ENCODE peak calls at places on chromosomes 12 and 14, in seven cellular contexts. One of them, this sample, is unnamed.

GRCh38 chr12:92890601-92891106 is 38.4 kb downstream of the EEA1 start:
- DNase-seq in heart left ventricle: no peak
- DNase-seq in tibial artery: no peak
- DNase-seq in BE2C: no peak
- DNase-seq in NB4: no peak
- DNase-seq in cardiac fibroblast: no peak
- DNase-seq in left ventricle myocardium inferior: no peak
- DNase-seq in this sample: no peak

GRCh38 chr12:64544796-64545382 is 65.4 kb upstream of the RASSF3 start:
- DNase-seq in heart left ventricle: no peak
- DNase-seq in tibial artery: no peak
- DNase-seq in BE2C: no peak
- DNase-seq in NB4: no peak
- DNase-seq in cardiac fibroblast: no peak
- DNase-seq in left ventricle myocardium inferior: no peak
- DNase-seq in this sample: no peak

GRCh38 chr12:94174576-94174975 is 26.2 kb downstream of the PLXNC1 start:
- DNase-seq in heart left ventricle: peak
- DNase-seq in tibial artery: no peak
- DNase-seq in BE2C: no peak
- DNase-seq in NB4: peak
- DNase-seq in cardiac fibroblast: no peak
- DNase-seq in left ventricle myocardium inferior: peak
- DNase-seq in this sample: no peak

GRCh38 chr14:37197421-37198272 is at the start of gene MIPOL1:
- DNase-seq in heart left ventricle: peak
- DNase-seq in tibial artery: peak
- DNase-seq in BE2C: peak
- DNase-seq in NB4: no peak
- DNase-seq in cardiac fibroblast: peak
- DNase-seq in left ventricle myocardium inferior: peak
- DNase-seq in this sample: peak

GRCh38 chr14:39322807-39323206 is 89.1 kb downstream of the MIA2 start:
- DNase-seq in heart left ventricle: no peak
- DNase-seq in tibial artery: no peak
- DNase-seq in BE2C: no peak
- DNase-seq in NB4: no peak
- DNase-seq in cardiac fibroblast: peak
- DNase-seq in left ventricle myocardium inferior: no peak
- DNase-seq in this sample: peak

GRCh38 chr12:113230315-113231274 is 9.3 kb downstream of the TPCN1 start:
- DNase-seq in heart left ventricle: peak
- DNase-seq in tibial artery: no peak
- DNase-seq in BE2C: no peak
- DNase-seq in NB4: no peak
- DNase-seq in cardiac fibroblast: no peak
- DNase-seq in left ventricle myocardium inferior: no peak
- DNase-seq in this sample: no peak

GRCh38 chr12:558595-558994 is 98.9 kb downstream of the B4GALNT3 start:
- DNase-seq in heart left ventricle: no peak
- DNase-seq in tibial artery: no peak
- DNase-seq in BE2C: no peak
- DNase-seq in NB4: no peak
- DNase-seq in cardiac fibroblast: no peak
- DNase-seq in left ventricle myocardium inferior: no peak
- DNase-seq in this sample: no peak

GRCh38 chr12:98745578-98746391 is 100.7 kb downstream of the APAF1 start:
- DNase-seq in heart left ventricle: peak
- DNase-seq in tibial artery: no peak
- DNase-seq in BE2C: peak
- DNase-seq in NB4: no peak
- DNase-seq in cardiac fibroblast: peak
- DNase-seq in left ventricle myocardium inferior: no peak
- DNase-seq in this sample: peak

GRCh38 chr12:122788387-122788786 is 14.0 kb downstream of the CCDC62 start:
- DNase-seq in heart left ventricle: no peak
- DNase-seq in tibial artery: no peak
- DNase-seq in BE2C: no peak
- DNase-seq in NB4: no peak
- DNase-seq in cardiac fibroblast: peak
- DNase-seq in left ventricle myocardium inferior: no peak
- DNase-seq in this sample: peak

GRCh38 chr12:105120551-105120950 is 13.0 kb downstream of the WASHC4 start:
- DNase-seq in heart left ventricle: no peak
- DNase-seq in tibial artery: no peak
- DNase-seq in BE2C: no peak
- DNase-seq in NB4: no peak
- DNase-seq in cardiac fibroblast: peak
- DNase-seq in left ventricle myocardium inferior: no peak
- DNase-seq in this sample: no peak

DNA sequence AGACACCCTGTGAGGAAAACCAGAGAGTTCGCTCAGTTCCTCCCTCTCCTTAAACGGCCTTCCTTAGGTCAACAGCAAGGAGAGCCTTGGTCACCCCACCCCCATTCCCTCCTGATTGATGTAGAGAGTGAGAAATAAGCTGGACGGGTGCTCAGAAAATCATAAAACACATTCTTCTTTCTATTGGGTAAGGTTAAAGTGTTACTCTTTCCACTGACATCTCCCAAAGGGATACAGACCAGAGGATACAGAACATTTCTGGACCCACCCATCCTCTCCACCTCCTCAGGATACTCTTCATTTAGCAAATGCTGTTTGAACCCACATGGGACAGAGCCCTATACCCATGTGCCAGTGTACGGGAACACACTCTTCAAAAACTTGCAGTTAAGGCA is 11.6 kb upstream of the KRT77 start:
- DNase-seq in heart left ventricle: no peak
- DNase-seq in tibial artery: no peak
- DNase-seq in BE2C: no peak
- DNase-seq in NB4: no peak
- DNase-seq in cardiac fibroblast: no peak
- DNase-seq in left ventricle myocardium inferior: no peak
- DNase-seq in this sample: no peak
- H3K4me3 ChIP-seq in heart left ventricle: no peak
- H3K4me3 ChIP-seq in tibial artery: no peak
- H3K4me3 ChIP-seq in BE2C: no peak
- H3K4me3 ChIP-seq in NB4: no peak
- H3K4me3 ChIP-seq in cardiac fibroblast: no peak
- H3K4me3 ChIP-seq in left ventricle myocardium inferior: no peak
- H3K4me3 ChIP-seq in this sample: no peak

DNA sequence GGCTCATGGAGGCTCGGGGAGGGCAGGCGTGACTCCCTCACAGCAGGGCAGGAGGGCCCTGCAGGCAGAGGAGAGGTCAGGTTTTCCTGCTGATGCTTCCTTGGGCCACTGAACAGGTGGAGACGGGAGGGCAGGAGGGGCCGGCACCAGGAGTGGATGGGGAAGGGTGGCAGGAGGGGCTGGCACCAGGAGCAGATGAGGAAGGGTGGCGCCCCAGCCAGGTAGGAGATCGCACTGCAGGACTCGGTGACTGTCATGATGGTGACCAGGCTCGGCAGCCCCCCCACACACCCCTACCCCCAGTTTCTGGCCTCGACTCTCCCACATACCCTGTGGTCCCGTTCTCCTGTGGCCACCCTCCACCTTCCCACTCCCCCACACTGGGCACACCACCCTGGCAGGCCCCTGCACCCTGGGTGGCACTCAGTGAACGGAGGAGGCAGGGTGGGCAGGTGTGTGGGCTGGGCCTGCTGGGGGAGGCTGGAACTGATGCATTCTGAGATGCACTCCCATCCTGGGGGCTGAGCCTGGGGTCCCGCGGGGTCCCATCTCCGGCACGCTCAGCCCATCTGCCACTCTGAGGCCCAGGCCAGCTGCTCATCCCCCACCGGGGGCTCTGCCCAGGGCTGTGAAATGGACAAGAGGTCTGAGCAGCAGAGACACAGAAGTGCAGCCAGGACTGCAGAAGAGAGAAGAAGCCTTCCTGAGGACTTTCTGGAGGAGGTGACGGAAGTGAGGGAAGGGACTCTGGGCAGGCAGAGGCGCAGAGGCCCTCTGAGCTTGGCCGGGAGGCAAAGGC is 2.8 kb downstream of the NUDT14 start:
- DNase-seq in heart left ventricle: no peak
- DNase-seq in tibial artery: no peak
- DNase-seq in BE2C: no peak
- DNase-seq in NB4: no peak
- DNase-seq in cardiac fibroblast: no peak
- DNase-seq in left ventricle myocardium inferior: no peak
- DNase-seq in this sample: no peak
- TF ChIP-seq CTCF in heart left ventricle: no peak
- TF ChIP-seq CTCF in tibial artery: no peak
- TF ChIP-seq CTCF in BE2C: no peak
- TF ChIP-seq CTCF in NB4: peak
- TF ChIP-seq CTCF in cardiac fibroblast: no peak
- TF ChIP-seq CTCF in left ventricle myocardium inferior: no peak
- TF ChIP-seq CTCF in this sample: no peak

DNA sequence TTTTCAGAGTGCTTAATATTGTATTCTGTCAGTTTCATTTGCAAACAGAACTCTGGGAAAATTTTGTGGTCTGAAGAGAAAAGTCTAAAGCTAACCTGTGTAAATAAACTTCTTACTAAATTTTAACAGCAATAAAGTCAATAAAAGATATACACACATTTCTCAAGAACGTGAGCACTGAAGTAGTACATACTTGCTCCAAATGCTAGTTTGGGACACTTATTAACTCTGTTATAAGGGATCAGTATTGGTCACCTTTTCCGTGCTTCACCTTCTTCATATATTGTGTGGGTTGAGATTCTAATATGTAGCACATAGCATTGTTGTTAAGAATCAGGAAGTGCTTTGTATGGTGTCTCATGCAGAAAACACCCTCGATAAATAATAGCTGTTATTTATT is 300.7 kb downstream of the ACSS3 start:
- DNase-seq in heart left ventricle: no peak
- DNase-seq in tibial artery: no peak
- DNase-seq in BE2C: no peak
- DNase-seq in NB4: no peak
- DNase-seq in cardiac fibroblast: no peak
- DNase-seq in left ventricle myocardium inferior: no peak
- DNase-seq in this sample: no peak
- H3K4me3 ChIP-seq in heart left ventricle: no peak
- H3K4me3 ChIP-seq in tibial artery: no peak
- H3K4me3 ChIP-seq in BE2C: no peak
- H3K4me3 ChIP-seq in NB4: no peak
- H3K4me3 ChIP-seq in cardiac fibroblast: no peak
- H3K4me3 ChIP-seq in left ventricle myocardium inferior: no peak
- H3K4me3 ChIP-seq in this sample: no peak

GRCh38 chr12:49368240-49368600 is 958 bp downstream of the SPATS2 start:
- DNase-seq in heart left ventricle: no peak
- DNase-seq in tibial artery: no peak
- DNase-seq in BE2C: no peak
- DNase-seq in NB4: no peak
- DNase-seq in cardiac fibroblast: no peak
- DNase-seq in left ventricle myocardium inferior: no peak
- DNase-seq in this sample: no peak

GRCh38 chr12:49364989-49365388 is 2.3 kb upstream of the SPATS2 start:
- DNase-seq in heart left ventricle: no peak
- DNase-seq in tibial artery: no peak
- DNase-seq in BE2C: no peak
- DNase-seq in NB4: peak
- DNase-seq in cardiac fibroblast: peak
- DNase-seq in left ventricle myocardium inferior: no peak
- DNase-seq in this sample: peak

GRCh38 chr12:49365542-49365941 is 1.7 kb upstream of the SPATS2 start:
- DNase-seq in heart left ventricle: no peak
- DNase-seq in tibial artery: no peak
- DNase-seq in BE2C: no peak
- DNase-seq in NB4: peak
- DNase-seq in cardiac fibroblast: peak
- DNase-seq in left ventricle myocardium inferior: no peak
- DNase-seq in this sample: peak

GRCh38 chr12:49367381-49368239 is at the start of gene SPATS2:
- DNase-seq in heart left ventricle: no peak
- DNase-seq in tibial artery: peak
- DNase-seq in BE2C: peak
- DNase-seq in NB4: no peak
- DNase-seq in cardiac fibroblast: peak
- DNase-seq in left ventricle myocardium inferior: peak
- DNase-seq in this sample: peak

GRCh38 chr12:49366652-49367380 is 446 bp upstream of the SPATS2 start:
- DNase-seq in heart left ventricle: peak
- DNase-seq in tibial artery: peak
- DNase-seq in BE2C: peak
- DNase-seq in NB4: peak
- DNase-seq in cardiac fibroblast: peak
- DNase-seq in left ventricle myocardium inferior: peak
- DNase-seq in this sample: peak
- TF ChIP-seq CTCF in heart left ventricle: no peak
- TF ChIP-seq CTCF in tibial artery: peak
- TF ChIP-seq CTCF in BE2C: peak
- TF ChIP-seq CTCF in NB4: peak
- TF ChIP-seq CTCF in cardiac fibroblast: peak
- TF ChIP-seq CTCF in left ventricle myocardium inferior: peak
- TF ChIP-seq CTCF in this sample: peak

GRCh38 chr12:54337854-54338650 is 13.1 kb downstream of the COPZ1 start:
- DNase-seq in heart left ventricle: peak
- DNase-seq in tibial artery: no peak
- DNase-seq in BE2C: no peak
- DNase-seq in NB4: no peak
- DNase-seq in cardiac fibroblast: no peak
- DNase-seq in left ventricle myocardium inferior: no peak
- DNase-seq in this sample: peak

GRCh38 chr12:54340845-54341244 is 15.9 kb downstream of the COPZ1 start:
- DNase-seq in heart left ventricle: no peak
- DNase-seq in tibial artery: no peak
- DNase-seq in BE2C: no peak
- DNase-seq in NB4: no peak
- DNase-seq in cardiac fibroblast: no peak
- DNase-seq in left ventricle myocardium inferior: no peak
- DNase-seq in this sample: no peak

GRCh38 chr12:54333420-54334034 is 8.6 kb downstream of the COPZ1 start:
- DNase-seq in heart left ventricle: no peak
- DNase-seq in tibial artery: no peak
- DNase-seq in BE2C: no peak
- DNase-seq in NB4: no peak
- DNase-seq in cardiac fibroblast: no peak
- DNase-seq in left ventricle myocardium inferior: no peak
- DNase-seq in this sample: no peak

GRCh38 chr12:54338682-54339296 is 13.9 kb downstream of the COPZ1 start:
- DNase-seq in heart left ventricle: no peak
- DNase-seq in tibial artery: no peak
- DNase-seq in BE2C: no peak
- DNase-seq in NB4: no peak
- DNase-seq in cardiac fibroblast: peak
- DNase-seq in left ventricle myocardium inferior: no peak
- DNase-seq in this sample: peak

DNA sequence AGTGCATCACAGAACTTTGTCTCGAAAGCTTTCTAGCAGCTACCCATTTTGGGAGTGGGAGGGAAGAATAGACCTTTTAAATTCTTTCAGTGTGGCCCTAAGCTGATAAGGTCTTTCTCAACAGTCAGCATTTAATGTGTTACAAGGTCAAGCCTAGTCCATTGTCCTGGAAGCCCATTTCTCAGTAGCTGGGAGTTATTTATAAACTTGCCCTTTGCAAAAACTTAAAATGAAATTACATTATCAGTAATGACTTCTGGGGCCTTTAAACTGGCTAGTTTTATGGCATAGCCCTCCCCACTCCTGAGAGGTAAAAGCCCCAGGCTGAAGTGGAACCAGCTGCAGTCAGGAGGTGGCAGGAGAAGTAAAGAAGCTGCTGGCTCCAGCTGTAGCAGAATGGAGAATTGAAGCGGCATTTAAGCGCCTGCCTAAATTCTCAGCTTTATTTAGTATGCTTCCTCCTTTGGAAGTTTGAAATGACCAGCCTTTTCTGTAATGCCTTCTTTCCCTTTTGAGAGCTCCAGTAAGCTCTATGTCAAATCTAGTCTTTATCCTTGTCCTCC is 12.4 kb downstream of the COPZ1 start:
- DNase-seq in heart left ventricle: no peak
- DNase-seq in tibial artery: no peak
- DNase-seq in BE2C: no peak
- DNase-seq in NB4: no peak
- DNase-seq in cardiac fibroblast: no peak
- DNase-seq in left ventricle myocardium inferior: no peak
- DNase-seq in this sample: peak
- H3K4me3 ChIP-seq in heart left ventricle: no peak
- H3K4me3 ChIP-seq in tibial artery: no peak
- H3K4me3 ChIP-seq in BE2C: no peak
- H3K4me3 ChIP-seq in NB4: no peak
- H3K4me3 ChIP-seq in cardiac fibroblast: no peak
- H3K4me3 ChIP-seq in left ventricle myocardium inferior: no peak
- H3K4me3 ChIP-seq in this sample: no peak

This sample was measured in fibroblast of the aortic adventitia.